ENCODE peak calls at places on chromosomes 3 and 15, in five cellular contexts. L is activated CD4-positive, alpha-beta memory T cell treated with anti-CD3 and anti-CD28 coated beads, Interleukin-2, amount 10 ng/mL, durations not matched to agents 7 days and 5 days; Y is T-helper 9 cell; E is frontal cortex; V is fibroblast of gingiva. M is an unnamed sample.

GRCh38 chr15:97745481-97746071 is 214.9 kb upstream of the ARRDC4 start:
- DNase-seq in L (peak; percentile 17), Y (no peak), E (no peak), V (no peak), M (peak; percentile 0)

GRCh38 chr3:9036327-9037112 is 73.2 kb upstream of the RAD18 start:
- DNase-seq in L (no peak), Y (no peak), E (no peak), V (peak; percentile 92), M (peak; percentile 40)

GRCh38 chr15:95596487-95596886 is 734.0 kb upstream of the NR2F2 start:
- DNase-seq in L (no peak), Y (no peak), E (no peak), V (no peak), M (no peak)

GRCh38 chr15:68081869-68082505 is 27.9 kb downstream of the PIAS1 start:
- DNase-seq in L (no peak), Y (no peak), E (no peak), V (no peak), M (no peak)

GRCh38 chr3:73401616-73402265 is 223.0 kb downstream of the PDZRN3 start:
- DNase-seq in L (no peak), Y (no peak), E (no peak), V (no peak), M (no peak)

GRCh38 chr3:12967751-12968209 is 105.4 kb downstream of the IQSEC1 start:
- DNase-seq in L (peak; percentile 90), Y (peak; percentile 89), E (peak; percentile 98), V (peak; percentile 88), M (no peak)

GRCh38 chr15:90694987-90695386 is 22.2 kb upstream of the BLM start:
- DNase-seq in L (no peak), Y (no peak), E (no peak), V (peak; percentile 23), M (no peak)

GRCh38 chr3:34364345-34364744 is 565.9 kb downstream of the PDCD6IP start:
- DNase-seq in L (no peak), Y (no peak), E (no peak), V (no peak), M (no peak)

GRCh38 chr3:42014949-42015533 is 53.1 kb upstream of the ULK4 start:
- DNase-seq in L (peak; percentile 19), Y (no peak), E (no peak), V (peak; percentile 52), M (no peak)

GRCh38 chr3:184798120-184798519 is 13.8 kb upstream of the VPS8 start:
- DNase-seq in L (no peak), Y (no peak), E (no peak), V (no peak), M (no peak)

GRCh38 chr3:29381595-29381994 is 100.7 kb downstream of the RBMS3 start:
- DNase-seq in L (no peak), Y (no peak), E (no peak), V (no peak), M (no peak)

GRCh38 chr15:56795400-56795983 is 62.2 kb upstream of the ZNF280D start:
- DNase-seq in L (no peak), Y (no peak), E (no peak), V (peak; percentile 38), M (no peak)

GRCh38 chr3:15330031-15330596 is 2.3 kb downstream of the SH3BP5 start:
- DNase-seq in L (no peak), Y (no peak), E (no peak), V (peak; percentile 90), M (peak; percentile 77)

GRCh38 chr15:62269504-62269903 is 104.4 kb upstream of the C2CD4B start:
- DNase-seq in L (no peak), Y (no peak), E (no peak), V (no peak), M (no peak)

GRCh38 chr15:70698412-70698811 is 64.9 kb downstream of the UACA start:
- DNase-seq in L (no peak), Y (no peak), E (no peak), V (no peak), M (no peak)

GRCh38 chr3:186124618-186125017 is 15.7 kb upstream of the ETV5 start:
- DNase-seq in L (no peak), Y (no peak), E (no peak), V (no peak), M (no peak)

GRCh38 chr15:80747317-80748053 is 31.7 kb upstream of the CEMIP start:
- DNase-seq in L (no peak), Y (no peak), E (no peak), V (no peak), M (no peak)

GRCh38 chr3:171809513-171810277 is 588 bp downstream of the PLD1 start:
- DNase-seq in L (peak; percentile 72), Y (peak; percentile 16), E (no peak), V (peak; percentile 96), M (no peak)

GRCh38 chr3:54756330-54756731 is 171.5 kb downstream of the LRTM1 start:
- DNase-seq in L (no peak), Y (no peak), E (no peak), V (peak; percentile 89), M (peak; percentile 20)

GRCh38 chr3:194939949-194940770 is 254.5 kb downstream of the FAM43A start:
- DNase-seq in L (no peak), Y (no peak), E (no peak), V (no peak), M (no peak)

GRCh38 chr15:62050118-62050517 is 10.1 kb downstream of the VPS13C start:
- DNase-seq in L (no peak), Y (no peak), E (no peak), V (no peak), M (no peak)

GRCh38 chr15:96947296-96947695 is 616.8 kb downstream of the NR2F2 start:
- DNase-seq in L (no peak), Y (no peak), E (no peak), V (no peak), M (no peak)

GRCh38 chr3:139715736-139716135 is 38.0 kb upstream of the NMNAT3 start:
- DNase-seq in L (no peak), Y (no peak), E (no peak), V (no peak), M (no peak)

GRCh38 chr3:144499346-144499745 is 527.7 kb downstream of the DIPK2A start:
- DNase-seq in L (no peak), Y (no peak), E (no peak), V (no peak), M (no peak)

GRCh38 chr15:66901336-66902100 is 163.9 kb upstream of the SMAD3 start:
- DNase-seq in L (no peak), Y (no peak), E (no peak), V (no peak), M (no peak)

GRCh38 chr3:52472239-52472783 is 16.9 kb downstream of the NISCH start:
- DNase-seq in L (no peak), Y (no peak), E (no peak), V (no peak), M (no peak)

GRCh38 chr3:172128852-172129251 is 89.5 kb downstream of the FNDC3B start:
- DNase-seq in L (no peak), Y (no peak), E (no peak), V (no peak), M (no peak)

GRCh38 chr3:171965088-171965712 is 74.2 kb upstream of the FNDC3B start:
- DNase-seq in L (no peak), Y (no peak), E (no peak), V (no peak), M (no peak)

GRCh38 chr3:156307704-156308103 is 187.3 kb downstream of the KCNAB1 start:
- DNase-seq in L (no peak), Y (no peak), E (no peak), V (peak; percentile 71), M (no peak)

GRCh38 chr15:43239732-43240491 is 19.1 kb upstream of the EPB42 start:
- DNase-seq in L (no peak), Y (no peak), E (no peak), V (no peak), M (no peak)

GRCh38 chr3:198043149-198043548 is 83.1 kb downstream of the LMLN start:
- DNase-seq in L (no peak), Y (no peak), E (no peak), V (no peak), M (no peak)

GRCh38 chr3:111073186-111073585 is 1.6 kb downstream of the NECTIN3 start:
- DNase-seq in L (no peak), Y (no peak), E (no peak), V (peak; percentile 40), M (no peak)

GRCh38 chr3:87503901-87504498 is 227.6 kb upstream of the POU1F1 start:
- DNase-seq in L (no peak), Y (no peak), E (peak; percentile 11), V (peak; percentile 22), M (peak; percentile 32)

GRCh38 chr15:45751629-45752028 is 116.8 kb downstream of the SQOR start:
- DNase-seq in L (no peak), Y (no peak), E (no peak), V (no peak), M (no peak)

GRCh38 chr3:170610321-170610884 is 24.5 kb upstream of the SLC7A14 start:
- DNase-seq in L (no peak), Y (no peak), E (no peak), V (no peak), M (no peak)

GRCh38 chr3:112734171-112734570 is 93.2 kb upstream of the CCDC80 start:
- DNase-seq in L (no peak), Y (no peak), E (no peak), V (no peak), M (peak; percentile 20)

GRCh38 chr3:150312018-150312657 is 96.0 kb upstream of the TSC22D2 start:
- DNase-seq in L (no peak), Y (no peak), E (no peak), V (no peak), M (no peak)

GRCh38 chr3:190497809-190498208 is 16.1 kb upstream of the IL1RAP start:
- DNase-seq in L (no peak), Y (no peak), E (no peak), V (no peak), M (no peak)

M was measured in HFF-Myc.